ENCODE peak calls at places on chromosomes 12 and 14, in eight cellular contexts. J is cardiac muscle cell, K is endodermal cell, A is upper lobe of right lung, W is hepatocyte, Q is transverse colon, R is HCT116, Z is colonic mucosa. O is an unnamed sample. For H3K4me1, the result is how much of the 10 kb centered on the place peaks cover.

GRCh38 chr14:75083271-75083670 is 13.8 kb downstream of the ZC2HC1C start:
- DNase-seq in J (no peak), K (no peak), A (no peak), W (no peak), Q (no peak), R (no peak), Z (no peak), O (no peak)

GRCh38 chr12:65878540-65878939 is 54.3 kb downstream of the HMGA2 start:
- DNase-seq in J (no peak), K (peak), A (no peak), W (peak), Q (no peak), R (no peak), Z (no peak), O (no peak)

GRCh38 chr12:80937391-80938238 is at the start of gene LIN7A:
- DNase-seq in J (peak), K (peak), A (peak), W (peak), Q (peak), R (no peak), Z (peak), O (no peak)

GRCh38 chr14:22416193-22416592 is 172.8 kb downstream of the DAD1 start:
- DNase-seq in J (no peak), K (no peak), A (no peak), W (no peak), Q (no peak), R (no peak), Z (no peak), O (no peak)

GRCh38 chr14:64117671-64118402 is 176.3 kb downstream of the ESR2 start:
- DNase-seq in J (peak), K (no peak), A (no peak), W (no peak), Q (no peak), R (no peak), Z (no peak), O (peak)

GRCh38 chr14:38286481-38286880 is 30.6 kb upstream of the CLEC14A start:
- DNase-seq in J (peak), K (no peak), A (no peak), W (no peak), Q (no peak), R (no peak), Z (no peak), O (no peak)

GRCh38 chr14:43411841-43412240 is 1095.2 kb downstream of the FSCB start:
- DNase-seq in J (peak), K (no peak), A (no peak), W (peak), Q (no peak), R (no peak), Z (no peak), O (no peak)

GRCh38 chr12:10331642-10332239 is 24.1 kb downstream of the KLRD1 start:
- DNase-seq in J (peak), K (peak), A (no peak), W (peak), Q (no peak), R (peak), Z (no peak), O (no peak)

GRCh38 chr12:69284131-69284530 is 44.8 kb downstream of the CPSF6 start:
- DNase-seq in J (peak), K (peak), A (peak), W (peak), Q (peak), R (peak), Z (peak), O (peak)

GRCh38 chr14:68412505-68413496 is 380.1 kb downstream of the ZFP36L1 start:
- DNase-seq in J (no peak), K (no peak), A (no peak), W (no peak), Q (no peak), R (peak), Z (no peak), O (no peak)

GRCh38 chr12:39127401-39127800 is 222.0 kb upstream of the CPNE8 start:
- DNase-seq in J (peak), K (no peak), A (no peak), W (peak), Q (peak), R (peak), Z (peak), O (no peak)

GRCh38 chr12:87656311-87656710 is 372.9 kb downstream of the C12orf50 start:
- DNase-seq in J (no peak), K (peak), A (no peak), W (no peak), Q (no peak), R (no peak), Z (no peak), O (no peak)

GRCh38 chr14:79056879-79057278 is 886.7 kb downstream of the NRXN3 start:
- DNase-seq in J (no peak), K (no peak), A (no peak), W (no peak), Q (no peak), R (no peak), Z (no peak), O (no peak)

GRCh38 chr14:56416213-56416612 is 163.4 kb upstream of the TMEM260 start:
- DNase-seq in J (no peak), K (no peak), A (no peak), W (no peak), Q (no peak), R (no peak), Z (no peak), O (no peak)

GRCh38 chr12:47858511-47859266 is 39.0 kb upstream of the HDAC7 start:
- DNase-seq in J (no peak), K (peak), A (no peak), W (no peak), Q (no peak), R (peak), Z (no peak), O (no peak)

GRCh38 chr12:14784471-14784870 is 18.8 kb downstream of the WBP11 start:
- DNase-seq in J (no peak), K (no peak), A (no peak), W (no peak), Q (no peak), R (no peak), Z (no peak), O (no peak)

GRCh38 chr14:91067186-91067585 is 6.7 kb upstream of the RPS6KA5 start:
- DNase-seq in J (no peak), K (no peak), A (no peak), W (no peak), Q (no peak), R (no peak), Z (no peak), O (no peak)

GRCh38 chr12:53564276-53564675 is 57.0 kb upstream of the NPFF start:
- DNase-seq in J (no peak), K (no peak), A (no peak), W (no peak), Q (no peak), R (no peak), Z (no peak), O (no peak)

GRCh38 chr14:23364604-23365352 is at the start of gene EFS:
- DNase-seq in J (peak), K (no peak), A (no peak), W (no peak), Q (no peak), R (no peak), Z (no peak), O (no peak)

GRCh38 chr12:19245126-19245525 is 115.6 kb downstream of the PLEKHA5 start:
- DNase-seq in J (no peak), K (no peak), A (no peak), W (no peak), Q (no peak), R (no peak), Z (no peak), O (no peak)
- H3K4me1 ChIP-seq in J (under half), K (under half), A (under half), W (under half), Q (under half), R (under half), Z (under half), O (under half)

GRCh38 chr12:57109207-57110160 is 1.7 kb downstream of the STAT6 start:
- DNase-seq in J (no peak), K (no peak), A (no peak), W (no peak), Q (no peak), R (no peak), Z (peak), O (no peak)

GRCh38 chr12:57111046-57111698 is at the start of gene STAT6:
- DNase-seq in J (peak), K (peak), A (peak), W (peak), Q (peak), R (no peak), Z (peak), O (peak)

GRCh38 chr12:57110189-57111045 is 745 bp downstream of the STAT6 start:
- DNase-seq in J (peak), K (peak), A (peak), W (peak), Q (peak), R (no peak), Z (peak), O (no peak)

GRCh38 chr12:57116580-57117281 is 5.6 kb upstream of the STAT6 start:
- DNase-seq in J (no peak), K (no peak), A (no peak), W (no peak), Q (no peak), R (no peak), Z (no peak), O (no peak)

GRCh38 chr12:57112492-57113294 is 1.5 kb upstream of the STAT6 start:
- DNase-seq in J (no peak), K (no peak), A (no peak), W (no peak), Q (no peak), R (no peak), Z (peak), O (no peak)
- TF ChIP-seq CTCF in J (peak), K (peak), A (no peak), W (peak), Q (peak), R (peak), Z (peak), O (peak)

GRCh38 chr14:99788713-99789112 is 4.5 kb upstream of the EML1 start:
- DNase-seq in J (no peak), K (no peak), A (no peak), W (no peak), Q (no peak), R (no peak), Z (no peak), O (no peak)
- H3K27ac ChIP-seq in J (no peak), K (no peak), A (no peak), W (no peak), Q (peak), R (no peak), Z (no peak), O (no peak)

DNA sequence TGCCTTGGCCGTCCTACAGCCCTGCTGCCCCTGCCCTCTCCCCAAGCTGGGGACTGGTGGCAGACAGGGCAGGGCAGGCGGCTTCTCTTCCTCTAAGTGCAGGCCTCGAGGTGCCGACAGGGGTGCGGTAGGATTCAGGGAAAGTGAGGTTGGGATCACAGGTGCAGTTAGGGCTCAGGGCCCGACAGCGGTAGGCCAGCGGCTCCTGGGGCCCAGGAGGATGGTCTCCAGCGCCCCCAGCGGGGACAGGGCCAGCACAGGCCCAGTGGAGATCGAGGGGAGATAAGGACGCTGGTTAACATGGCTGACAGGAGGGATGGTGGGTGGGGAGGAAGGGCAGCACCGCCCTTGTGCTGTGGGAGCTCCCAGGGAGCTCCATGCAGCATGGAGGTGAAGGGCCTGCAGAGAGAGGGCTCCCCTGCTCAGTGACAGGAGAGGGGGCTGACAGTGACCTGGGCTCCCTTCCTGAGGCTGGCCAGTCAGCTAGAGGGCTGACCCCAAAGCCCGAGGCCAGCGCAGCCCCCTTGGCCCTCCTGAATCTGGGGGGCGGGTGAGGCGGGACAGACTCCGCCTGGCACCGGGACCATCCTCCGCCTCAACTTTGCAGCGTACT is 860 bp upstream of the CRIP1 start:
- DNase-seq in J (peak), K (peak), A (no peak), W (peak), Q (no peak), R (no peak), Z (peak), O (no peak)
- H3K4me1 ChIP-seq in J (half or more), K (under half), A (half or more), W (under half), Q (half or more), R (under half), Z (under half), O (half or more)

GRCh38 chr12:104448031-104448430 is 8.7 kb upstream of the CHST11 start:
- DNase-seq in J (no peak), K (no peak), A (no peak), W (no peak), Q (no peak), R (no peak), Z (no peak), O (no peak)

GRCh38 chr12:104446646-104447415 is 9.9 kb upstream of the CHST11 start:
- DNase-seq in J (no peak), K (no peak), A (no peak), W (no peak), Q (no peak), R (no peak), Z (no peak), O (no peak)

GRCh38 chr12:104439137-104439536 is 17.6 kb upstream of the CHST11 start:
- DNase-seq in J (no peak), K (no peak), A (no peak), W (no peak), Q (no peak), R (no peak), Z (no peak), O (no peak)

GRCh38 chr12:104438134-104438533 is 18.6 kb upstream of the CHST11 start:
- DNase-seq in J (no peak), K (no peak), A (no peak), W (no peak), Q (no peak), R (no peak), Z (no peak), O (no peak)

DNA sequence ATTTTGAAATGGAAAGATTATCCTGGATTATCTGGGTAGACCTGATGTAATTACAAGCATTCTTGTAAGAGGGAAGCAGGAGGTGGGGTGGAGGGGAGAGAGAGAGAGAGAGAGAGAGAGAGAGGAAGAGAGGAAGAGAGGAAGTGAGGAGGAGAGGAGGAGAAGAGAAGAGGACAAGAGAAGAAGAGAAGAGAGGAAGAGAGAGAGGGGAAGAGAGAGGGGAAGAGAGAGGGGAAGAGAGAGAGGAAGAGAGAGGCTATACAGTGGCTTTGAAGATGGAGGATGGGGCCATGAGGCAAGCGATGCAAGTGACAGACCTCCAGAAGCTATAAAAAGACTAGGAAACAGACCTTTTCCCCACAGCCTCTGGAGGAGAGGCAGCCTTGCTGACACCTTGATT is 13.7 kb upstream of the CHST11 start:
- DNase-seq in J (no peak), K (no peak), A (no peak), W (no peak), Q (no peak), R (no peak), Z (no peak), O (no peak)
- TF ChIP-seq CTCF in J (no peak), K (no peak), A (no peak), W (no peak), Q (no peak), R (no peak), Z (no peak), O (no peak)

DNA sequence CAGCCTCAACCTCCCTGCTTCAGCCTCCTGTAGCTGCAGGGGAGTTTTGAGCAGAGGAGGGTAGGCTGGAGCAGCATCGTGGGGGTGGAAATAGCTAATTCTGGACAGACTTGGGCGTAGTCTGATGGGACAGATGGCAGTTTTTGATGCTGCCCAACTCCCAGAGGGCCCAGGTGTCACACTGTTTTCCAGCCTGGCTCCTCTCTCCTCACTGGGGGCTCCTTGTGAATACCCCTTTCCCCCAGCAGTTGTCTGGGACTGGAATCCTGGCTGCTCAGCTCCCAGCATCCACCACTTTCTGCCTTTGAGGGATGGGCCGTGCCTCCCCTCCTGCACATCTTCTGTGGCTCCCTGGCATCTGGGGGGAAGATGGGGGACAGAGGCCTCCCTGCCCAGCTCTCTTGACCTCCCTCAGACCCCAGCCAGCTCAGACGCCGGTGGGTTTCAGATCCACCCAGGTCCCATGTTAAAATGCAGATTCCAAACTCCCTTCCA is 34.0 kb downstream of the SH2B3 start:
- DNase-seq in J (no peak), K (peak), A (peak), W (no peak), Q (no peak), R (no peak), Z (no peak), O (no peak)
- H3K27ac ChIP-seq in J (no peak), K (no peak), A (peak), W (no peak), Q (peak), R (no peak), Z (no peak), O (peak)

DNA sequence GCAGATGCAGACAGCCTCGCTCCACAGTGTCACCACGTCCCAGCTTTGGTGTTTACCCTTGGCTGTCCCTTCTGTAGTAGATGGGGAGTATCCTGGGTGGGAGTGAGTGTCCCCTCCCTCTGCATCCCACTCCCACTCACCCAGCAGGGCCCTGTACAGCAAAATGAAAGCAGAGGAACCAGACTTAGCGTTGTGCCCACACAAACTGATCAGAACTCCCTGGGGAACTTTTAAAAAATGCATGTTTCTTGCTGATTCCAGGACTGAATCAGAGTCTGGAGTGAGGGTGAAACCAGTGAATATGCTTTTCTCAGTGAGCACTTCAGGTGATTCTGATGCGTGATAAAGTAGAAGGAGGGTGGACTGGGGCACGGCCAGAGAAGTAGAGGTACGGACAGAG is 2.9 kb downstream of the ACVRL1 start:
- DNase-seq in J (peak), K (no peak), A (peak), W (no peak), Q (no peak), R (no peak), Z (no peak), O (no peak)
- H3K4me1 ChIP-seq in J (under half), K (under half), A (half or more), W (under half), Q (under half), R (under half), Z (under half), O (half or more)

O was measured in right atrium auricular region.